ENCODE peak calls at places on chromosome 14, in six cellular contexts. W is psoas muscle; X is upper lobe of left lung; M is CD4-positive, alpha-beta memory T cell; P is body of pancreas; I is uterus. F is an unnamed sample. For H3K4me1, the result is how much of the 10 kb centered on the place peaks cover.

GRCh38 chr14:64725360-64725815 is 21.2 kb downstream of the PLEKHG3 start:
- DNase-seq in P (peak), X (no peak), M (no peak), I (no peak), W (no peak), F (no peak)

GRCh38 chr14:71711619-71712018 is 220.6 kb upstream of the RGS6 start:
- DNase-seq in M (no peak), I (no peak), W (no peak), P (no peak), X (no peak), F (no peak)

GRCh38 chr14:37844614-37845013 is 249.2 kb downstream of the TTC6 start:
- DNase-seq in W (no peak), I (no peak), X (no peak), P (no peak), M (no peak), F (no peak)

GRCh38 chr14:71498151-71498734 is 434.0 kb upstream of the RGS6 start:
- DNase-seq in W (no peak), I (no peak), X (no peak), M (no peak), P (no peak), F (no peak)

GRCh38 chr14:50954811-50955372 is 10.6 kb upstream of the PYGL start:
- DNase-seq in P (no peak), M (peak), X (no peak), I (no peak), W (no peak), F (no peak)

GRCh38 chr14:103243764-103244737 is 90.0 kb upstream of the EIF5 start:
- DNase-seq in I (peak), X (no peak), P (no peak), M (no peak), W (no peak), F (no peak)

GRCh38 chr14:82689948-82690347 is 1156.3 kb upstream of the SEL1L start:
- DNase-seq in I (no peak), W (no peak), P (no peak), M (no peak), X (no peak), F (no peak)

GRCh38 chr14:42140001-42140400 is 533.3 kb downstream of the LRFN5 start:
- DNase-seq in W (no peak), X (no peak), P (no peak), I (no peak), M (no peak), F (no peak)

GRCh38 chr14:67746927-67747326 is 45.2 kb downstream of the RDH12 start:
- DNase-seq in P (no peak), W (no peak), M (no peak), I (no peak), X (no peak), F (no peak)

GRCh38 chr14:93804654-93805053 is 16.4 kb upstream of the PRIMA1 start:
- DNase-seq in W (no peak), M (no peak), X (no peak), P (no peak), I (no peak), F (no peak)

GRCh38 chr14:21041676-21042433 is at the start of gene RNASE7:
- DNase-seq in I (no peak), X (no peak), M (no peak), P (peak), W (peak), F (no peak)

GRCh38 chr14:88326352-88327103 is 3.5 kb upstream of the KCNK10 start:
- DNase-seq in I (no peak), W (no peak), P (peak), M (no peak), X (peak), F (no peak)

GRCh38 chr14:95906591-95906990 is 30.0 kb downstream of the TUNAR start:
- DNase-seq in P (no peak), I (no peak), M (no peak), W (no peak), X (no peak), F (no peak)

GRCh38 chr14:52299692-52300278 is 14.3 kb upstream of the PTGER2 start:
- DNase-seq in M (peak), P (no peak), W (no peak), X (no peak), I (no peak), F (no peak)

GRCh38 chr14:103638594-103638993 is 9.6 kb downstream of the KLC1 start:
- DNase-seq in P (no peak), W (no peak), I (no peak), X (no peak), M (no peak), F (no peak)

GRCh38 chr14:95157987-95158712 is 821 bp upstream of the DICER1 start:
- DNase-seq in W (no peak), P (no peak), X (no peak), I (no peak), M (peak), F (no peak)

GRCh38 chr14:63992858-63993257 is 140.1 kb downstream of the SYNE2 start:
- DNase-seq in W (no peak), P (no peak), X (no peak), M (no peak), I (no peak), F (no peak)

GRCh38 chr14:31059152-31059924 is 33.2 kb upstream of the STRN3 start:
- DNase-seq in X (no peak), P (peak), I (peak), W (peak), M (no peak), F (no peak)

GRCh38 chr14:73739899-73740685 is 25.9 kb upstream of the PNMA1 start:
- DNase-seq in X (no peak), W (no peak), P (no peak), I (no peak), M (no peak), F (no peak)

GRCh38 chr14:73741876-73742519 is 27.8 kb upstream of the PNMA1 start:
- DNase-seq in P (no peak), W (no peak), I (no peak), M (no peak), X (peak), F (no peak)

GRCh38 chr14:73741386-73741875 is 27.2 kb upstream of the PNMA1 start:
- DNase-seq in I (peak), W (peak), P (peak), M (peak), X (peak), F (peak)

GRCh38 chr14:73739174-73739898 is 25.2 kb upstream of the PNMA1 start:
- DNase-seq in W (no peak), P (no peak), I (no peak), X (peak), M (no peak), F (no peak)

DNA sequence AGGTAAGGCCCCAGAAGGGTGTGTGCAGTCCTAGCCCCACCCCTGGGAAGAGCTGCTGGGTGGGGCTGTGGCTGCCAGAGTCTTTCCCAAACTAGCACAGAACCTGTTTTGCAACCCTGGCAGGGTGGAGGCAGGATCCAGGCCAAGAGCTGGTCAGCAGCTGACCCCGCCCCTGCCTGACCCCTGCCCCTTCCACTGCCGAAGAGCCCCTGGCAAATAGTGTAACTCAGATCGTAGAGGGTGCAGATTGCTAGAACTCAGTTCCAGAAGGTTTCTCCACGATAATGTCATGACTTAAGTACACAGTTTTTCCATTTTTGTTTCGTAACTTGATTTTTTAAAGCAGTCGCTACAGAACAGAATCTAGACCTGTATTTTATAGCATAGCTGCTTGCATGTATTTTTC is 26.7 kb upstream of the PNMA1 start:
- DNase-seq in I (peak), W (peak), M (no peak), P (peak), X (peak), F (peak)
- H3K4me1 ChIP-seq in I (half or more), W (half or more), M (half or more), P (half or more), X (half or more), F (half or more)

DNA sequence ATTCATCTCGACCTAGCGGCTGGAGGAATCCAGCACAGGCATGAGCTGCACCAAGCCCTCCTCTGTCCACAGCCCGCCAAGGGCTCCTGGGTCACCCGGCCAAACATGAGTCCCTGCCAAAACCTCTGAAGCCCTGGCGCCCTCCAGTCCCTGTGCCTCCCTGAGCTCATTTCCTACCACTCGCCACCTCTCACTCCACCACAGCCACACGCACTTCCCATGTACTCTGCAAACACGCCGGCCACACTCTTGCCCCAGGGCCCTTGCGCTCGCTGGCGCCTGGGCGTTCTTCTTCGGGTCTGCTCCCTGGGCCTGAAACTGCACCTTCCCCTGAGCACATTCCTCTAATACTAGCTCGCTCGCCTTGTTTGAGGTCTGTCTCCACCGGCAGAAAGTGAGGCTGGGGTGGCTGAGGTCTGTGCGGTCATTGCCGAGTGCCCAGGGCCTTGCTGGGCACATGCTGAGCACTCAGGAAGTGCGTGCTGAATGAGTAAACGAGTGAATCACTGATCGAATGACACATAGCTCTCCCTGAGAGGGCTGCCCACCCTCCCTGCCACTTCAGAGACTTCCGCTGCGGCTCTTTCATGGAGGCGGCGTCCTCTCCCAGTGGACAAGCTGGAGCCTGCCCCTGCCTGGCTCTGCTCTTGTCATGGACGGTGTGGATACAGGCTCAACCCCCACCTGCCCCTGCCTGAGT is 33.7 kb upstream of the DLK1 start:
- DNase-seq in W (no peak), M (no peak), X (peak), P (no peak), I (no peak), F (no peak)
- H3K27ac ChIP-seq in W (no peak), M (no peak), X (no peak), P (no peak), I (no peak), F (no peak)

GRCh38 chr14:58783801-58784511 is 146.2 kb downstream of the DACT1 start:
- DNase-seq in X (no peak), M (no peak), W (no peak), P (no peak), I (no peak), F (no peak)
- H3K4me1 ChIP-seq in X (under half), M (under half), W (under half), P (under half), I (under half), F (under half)

GRCh38 chr14:80754696-80755095 is 186.8 kb downstream of the CEP128 start:
- DNase-seq in X (no peak), I (no peak), P (no peak), W (no peak), M (no peak), F (no peak)

GRCh38 chr14:80751285-80751684 is 190.3 kb downstream of the CEP128 start:
- DNase-seq in P (no peak), X (no peak), W (no peak), M (no peak), I (no peak), F (no peak)
- H3K27ac ChIP-seq in P (no peak), X (no peak), W (no peak), M (no peak), I (no peak), F (no peak)